ENCODE peak calls at places on chromosomes 12 and 14, in nine cellular contexts. One of them, this sample, is unnamed.

GRCh38 chr12:115305867-115306266 is 621.9 kb upstream of the TBX3 start:
- DNase-seq in gastrocnemius medialis: no peak
- DNase-seq in transverse colon: no peak
- DNase-seq in dorsolateral prefrontal cortex: no peak
- DNase-seq in psoas muscle: no peak
- DNase-seq in adrenal gland: no peak
- DNase-seq in IMR-90: no peak
- DNase-seq in esophagus muscularis mucosa: no peak
- DNase-seq in WTC11: no peak
- DNase-seq in this sample: no peak

GRCh38 chr14:100896369-100897060 is 7.0 kb downstream of the RTL1 start:
- DNase-seq in gastrocnemius medialis: no peak
- DNase-seq in transverse colon: no peak
- DNase-seq in dorsolateral prefrontal cortex: peak; percentile 7
- DNase-seq in psoas muscle: no peak
- DNase-seq in adrenal gland: no peak
- DNase-seq in IMR-90: no peak
- DNase-seq in esophagus muscularis mucosa: no peak
- DNase-seq in WTC11: peak; percentile 10
- DNase-seq in this sample: no peak

GRCh38 chr14:93969082-93969828 is 7.1 kb downstream of the ASB2 start:
- DNase-seq in gastrocnemius medialis: peak; percentile 70
- DNase-seq in transverse colon: no peak
- DNase-seq in dorsolateral prefrontal cortex: no peak
- DNase-seq in psoas muscle: peak; percentile 82
- DNase-seq in adrenal gland: no peak
- DNase-seq in IMR-90: no peak
- DNase-seq in esophagus muscularis mucosa: no peak
- DNase-seq in WTC11: no peak
- DNase-seq in this sample: no peak

GRCh38 chr12:17999174-17999801 is 90.7 kb downstream of the RERGL start:
- DNase-seq in gastrocnemius medialis: no peak
- DNase-seq in transverse colon: no peak
- DNase-seq in dorsolateral prefrontal cortex: no peak
- DNase-seq in psoas muscle: no peak
- DNase-seq in adrenal gland: no peak
- DNase-seq in IMR-90: no peak
- DNase-seq in esophagus muscularis mucosa: no peak
- DNase-seq in WTC11: no peak
- DNase-seq in this sample: no peak

GRCh38 chr12:15583804-15584203 is 205.4 kb downstream of the EPS8 start:
- DNase-seq in gastrocnemius medialis: no peak
- DNase-seq in transverse colon: no peak
- DNase-seq in dorsolateral prefrontal cortex: no peak
- DNase-seq in psoas muscle: no peak
- DNase-seq in adrenal gland: no peak
- DNase-seq in IMR-90: no peak
- DNase-seq in esophagus muscularis mucosa: no peak
- DNase-seq in WTC11: no peak
- DNase-seq in this sample: no peak

GRCh38 chr12:106994579-106995220 is 7.8 kb upstream of the MTERF2 start:
- DNase-seq in gastrocnemius medialis: no peak
- DNase-seq in transverse colon: no peak
- DNase-seq in dorsolateral prefrontal cortex: no peak
- DNase-seq in psoas muscle: no peak
- DNase-seq in adrenal gland: no peak
- DNase-seq in IMR-90: peak; percentile 74
- DNase-seq in esophagus muscularis mucosa: no peak
- DNase-seq in WTC11: no peak
- DNase-seq in this sample: peak; percentile 49

GRCh38 chr14:34450958-34451357 is 11.1 kb downstream of the SPTSSA start:
- DNase-seq in gastrocnemius medialis: no peak
- DNase-seq in transverse colon: no peak
- DNase-seq in dorsolateral prefrontal cortex: no peak
- DNase-seq in psoas muscle: no peak
- DNase-seq in adrenal gland: no peak
- DNase-seq in IMR-90: no peak
- DNase-seq in esophagus muscularis mucosa: no peak
- DNase-seq in WTC11: no peak
- DNase-seq in this sample: no peak

GRCh38 chr12:17110316-17110715 is 504.4 kb upstream of the LMO3 start:
- DNase-seq in gastrocnemius medialis: no peak
- DNase-seq in transverse colon: no peak
- DNase-seq in dorsolateral prefrontal cortex: no peak
- DNase-seq in psoas muscle: no peak
- DNase-seq in adrenal gland: no peak
- DNase-seq in IMR-90: no peak
- DNase-seq in esophagus muscularis mucosa: no peak
- DNase-seq in WTC11: no peak
- DNase-seq in this sample: no peak

DNA sequence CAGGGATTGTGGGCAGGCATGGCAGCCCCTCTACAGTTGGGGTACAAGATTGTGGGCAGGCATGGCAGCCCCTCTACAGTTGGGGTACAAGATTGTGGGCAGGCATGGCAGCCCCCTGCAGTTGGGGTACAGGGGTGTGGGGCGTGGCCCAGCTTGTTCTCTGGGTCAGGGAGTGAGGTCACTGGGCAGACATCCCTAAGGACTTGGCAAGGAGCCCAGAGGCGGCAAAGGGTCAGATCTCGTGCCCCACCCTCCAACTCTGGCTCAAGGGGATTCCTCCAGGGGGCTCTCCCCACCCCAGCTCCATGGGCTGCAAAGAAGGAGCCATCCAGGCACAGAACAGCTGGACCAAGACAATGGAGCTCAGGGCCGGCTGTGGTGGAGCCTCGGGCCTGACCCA is 25.8 kb upstream of the NUDT14 start:
- DNase-seq in gastrocnemius medialis: no peak
- DNase-seq in transverse colon: no peak
- DNase-seq in dorsolateral prefrontal cortex: no peak
- DNase-seq in psoas muscle: no peak
- DNase-seq in adrenal gland: no peak
- DNase-seq in IMR-90: no peak
- DNase-seq in esophagus muscularis mucosa: no peak
- DNase-seq in WTC11: no peak
- DNase-seq in this sample: no peak
- TF ChIP-seq CTCF in gastrocnemius medialis: no peak
- TF ChIP-seq CTCF in transverse colon: no peak
- TF ChIP-seq CTCF in dorsolateral prefrontal cortex: no peak
- TF ChIP-seq CTCF in psoas muscle: no peak
- TF ChIP-seq CTCF in adrenal gland: no peak
- TF ChIP-seq CTCF in IMR-90: no peak
- TF ChIP-seq CTCF in esophagus muscularis mucosa: no peak
- TF ChIP-seq CTCF in WTC11: no peak
- TF ChIP-seq CTCF in this sample: no peak

GRCh38 chr12:3901116-3901515 is 27.9 kb upstream of the PARP11 start:
- DNase-seq in gastrocnemius medialis: no peak
- DNase-seq in transverse colon: no peak
- DNase-seq in dorsolateral prefrontal cortex: no peak
- DNase-seq in psoas muscle: no peak
- DNase-seq in adrenal gland: no peak
- DNase-seq in IMR-90: no peak
- DNase-seq in esophagus muscularis mucosa: no peak
- DNase-seq in WTC11: no peak
- DNase-seq in this sample: no peak

GRCh38 chr12:3904999-3905398 is 31.8 kb upstream of the PARP11 start:
- DNase-seq in gastrocnemius medialis: no peak
- DNase-seq in transverse colon: no peak
- DNase-seq in dorsolateral prefrontal cortex: no peak
- DNase-seq in psoas muscle: no peak
- DNase-seq in adrenal gland: no peak
- DNase-seq in IMR-90: no peak
- DNase-seq in esophagus muscularis mucosa: no peak
- DNase-seq in WTC11: no peak
- DNase-seq in this sample: no peak

GRCh38 chr12:3905664-3906063 is 32.5 kb upstream of the PARP11 start:
- DNase-seq in gastrocnemius medialis: no peak
- DNase-seq in transverse colon: no peak
- DNase-seq in dorsolateral prefrontal cortex: no peak
- DNase-seq in psoas muscle: no peak
- DNase-seq in adrenal gland: no peak
- DNase-seq in IMR-90: no peak
- DNase-seq in esophagus muscularis mucosa: no peak
- DNase-seq in WTC11: no peak
- DNase-seq in this sample: no peak
- TF ChIP-seq CTCF in gastrocnemius medialis: no peak
- TF ChIP-seq CTCF in transverse colon: no peak
- TF ChIP-seq CTCF in dorsolateral prefrontal cortex: no peak
- TF ChIP-seq CTCF in psoas muscle: no peak
- TF ChIP-seq CTCF in adrenal gland: no peak
- TF ChIP-seq CTCF in IMR-90: no peak
- TF ChIP-seq CTCF in esophagus muscularis mucosa: no peak
- TF ChIP-seq CTCF in WTC11: no peak
- TF ChIP-seq CTCF in this sample: no peak

DNA sequence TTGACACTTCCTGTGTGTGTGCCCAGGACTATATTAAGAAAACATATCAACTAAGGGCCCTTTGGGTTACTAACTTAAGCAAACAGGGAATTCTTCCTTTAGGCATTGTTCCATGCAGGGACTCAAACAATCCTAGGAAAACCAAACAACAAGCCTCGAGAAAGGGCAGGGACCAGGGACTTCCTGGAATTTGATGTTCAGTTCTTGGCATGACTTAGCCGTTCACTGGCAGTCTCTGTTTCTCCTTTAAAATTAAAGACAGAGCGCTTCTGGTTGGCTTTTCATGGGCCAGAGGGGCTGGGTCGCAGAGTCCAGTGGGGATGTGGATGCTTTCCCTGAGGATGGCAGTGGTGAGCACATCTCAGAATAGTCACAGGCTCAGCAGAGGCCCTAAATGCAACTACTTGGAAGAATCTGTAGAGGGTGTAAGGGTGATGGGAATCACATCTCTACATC is 35.2 kb downstream of the RNFT2 start:
- DNase-seq in gastrocnemius medialis: no peak
- DNase-seq in transverse colon: no peak
- DNase-seq in dorsolateral prefrontal cortex: no peak
- DNase-seq in psoas muscle: no peak
- DNase-seq in adrenal gland: no peak
- DNase-seq in IMR-90: no peak
- DNase-seq in esophagus muscularis mucosa: no peak
- DNase-seq in WTC11: peak; percentile 31
- DNase-seq in this sample: no peak
- TF ChIP-seq CTCF in gastrocnemius medialis: no peak
- TF ChIP-seq CTCF in transverse colon: no peak
- TF ChIP-seq CTCF in dorsolateral prefrontal cortex: no peak
- TF ChIP-seq CTCF in psoas muscle: no peak
- TF ChIP-seq CTCF in adrenal gland: no peak
- TF ChIP-seq CTCF in IMR-90: no peak
- TF ChIP-seq CTCF in esophagus muscularis mucosa: no peak
- TF ChIP-seq CTCF in WTC11: no peak
- TF ChIP-seq CTCF in this sample: no peak

GRCh38 chr14:102222751-102223150 is 82.2 kb downstream of the MOK start:
- DNase-seq in gastrocnemius medialis: no peak
- DNase-seq in transverse colon: no peak
- DNase-seq in dorsolateral prefrontal cortex: no peak
- DNase-seq in psoas muscle: no peak
- DNase-seq in adrenal gland: no peak
- DNase-seq in IMR-90: no peak
- DNase-seq in esophagus muscularis mucosa: no peak
- DNase-seq in WTC11: no peak
- DNase-seq in this sample: no peak

GRCh38 chr14:102222009-102222575 is 82.4 kb downstream of the WDR20 start:
- DNase-seq in gastrocnemius medialis: no peak
- DNase-seq in transverse colon: no peak
- DNase-seq in dorsolateral prefrontal cortex: no peak
- DNase-seq in psoas muscle: peak; percentile 28
- DNase-seq in adrenal gland: no peak
- DNase-seq in IMR-90: no peak
- DNase-seq in esophagus muscularis mucosa: no peak
- DNase-seq in WTC11: no peak
- DNase-seq in this sample: no peak

GRCh38 chr14:102219316-102219715 is 79.6 kb downstream of the WDR20 start:
- DNase-seq in gastrocnemius medialis: no peak
- DNase-seq in transverse colon: no peak
- DNase-seq in dorsolateral prefrontal cortex: no peak
- DNase-seq in psoas muscle: no peak
- DNase-seq in adrenal gland: no peak
- DNase-seq in IMR-90: no peak
- DNase-seq in esophagus muscularis mucosa: no peak
- DNase-seq in WTC11: no peak
- DNase-seq in this sample: no peak

GRCh38 chr14:102220031-102220430 is 80.3 kb downstream of the WDR20 start:
- DNase-seq in gastrocnemius medialis: no peak
- DNase-seq in transverse colon: no peak
- DNase-seq in dorsolateral prefrontal cortex: no peak
- DNase-seq in psoas muscle: no peak
- DNase-seq in adrenal gland: peak; percentile 10
- DNase-seq in IMR-90: no peak
- DNase-seq in esophagus muscularis mucosa: no peak
- DNase-seq in WTC11: no peak
- DNase-seq in this sample: no peak

DNA sequence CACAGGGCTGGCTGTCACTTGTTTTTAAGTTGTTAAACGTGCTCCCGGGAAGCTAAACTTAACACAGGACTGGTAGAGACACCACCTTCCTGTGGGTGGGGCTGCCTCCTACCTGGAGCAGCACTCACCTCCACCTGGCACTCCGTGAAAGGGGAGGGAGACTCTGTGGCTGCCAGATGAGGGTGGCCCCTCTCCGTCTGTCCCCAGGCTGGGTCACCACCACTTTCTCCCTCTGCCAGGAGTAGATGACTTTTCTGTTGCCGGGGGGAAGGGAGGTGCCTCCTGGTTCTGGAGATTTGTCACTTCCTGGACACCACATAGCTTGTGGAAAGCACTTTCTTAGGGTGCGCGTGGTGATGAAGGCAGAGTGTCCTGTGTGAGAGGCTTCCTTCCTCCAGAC is 81.3 kb downstream of the WDR20 start:
- DNase-seq in gastrocnemius medialis: no peak
- DNase-seq in transverse colon: no peak
- DNase-seq in dorsolateral prefrontal cortex: no peak
- DNase-seq in psoas muscle: no peak
- DNase-seq in adrenal gland: no peak
- DNase-seq in IMR-90: peak; percentile 44
- DNase-seq in esophagus muscularis mucosa: no peak
- DNase-seq in WTC11: no peak
- DNase-seq in this sample: no peak
- TF ChIP-seq CTCF in gastrocnemius medialis: no peak
- TF ChIP-seq CTCF in transverse colon: no peak
- TF ChIP-seq CTCF in dorsolateral prefrontal cortex: no peak
- TF ChIP-seq CTCF in psoas muscle: no peak
- TF ChIP-seq CTCF in adrenal gland: no peak
- TF ChIP-seq CTCF in IMR-90: no peak
- TF ChIP-seq CTCF in esophagus muscularis mucosa: no peak
- TF ChIP-seq CTCF in WTC11: no peak
- TF ChIP-seq CTCF in this sample: no peak

GRCh38 chr12:117119592-117120198 is 20.5 kb upstream of the TESC start:
- DNase-seq in gastrocnemius medialis: no peak
- DNase-seq in transverse colon: no peak
- DNase-seq in dorsolateral prefrontal cortex: peak; percentile 50
- DNase-seq in psoas muscle: peak; percentile 71
- DNase-seq in adrenal gland: no peak
- DNase-seq in IMR-90: no peak
- DNase-seq in esophagus muscularis mucosa: no peak
- DNase-seq in WTC11: peak; percentile 69
- DNase-seq in this sample: no peak
- TF ChIP-seq CTCF in gastrocnemius medialis: peak; percentile 59
- TF ChIP-seq CTCF in transverse colon: peak; percentile 64
- TF ChIP-seq CTCF in dorsolateral prefrontal cortex: peak; percentile 59
- TF ChIP-seq CTCF in psoas muscle: peak; percentile 50
- TF ChIP-seq CTCF in adrenal gland: peak; percentile 51
- TF ChIP-seq CTCF in IMR-90: peak; percentile 57
- TF ChIP-seq CTCF in esophagus muscularis mucosa: peak; percentile 66
- TF ChIP-seq CTCF in WTC11: peak; percentile 68
- TF ChIP-seq CTCF in this sample: peak; percentile 67

GRCh38 chr12:124498870-124499753 is 68.3 kb downstream of the NCOR2 start:
- DNase-seq in gastrocnemius medialis: no peak
- DNase-seq in transverse colon: no peak
- DNase-seq in dorsolateral prefrontal cortex: no peak
- DNase-seq in psoas muscle: peak; percentile 63
- DNase-seq in adrenal gland: no peak
- DNase-seq in IMR-90: peak; percentile 67
- DNase-seq in esophagus muscularis mucosa: no peak
- DNase-seq in WTC11: no peak
- DNase-seq in this sample: no peak
- TF ChIP-seq CTCF in gastrocnemius medialis: no peak
- TF ChIP-seq CTCF in transverse colon: no peak
- TF ChIP-seq CTCF in dorsolateral prefrontal cortex: no peak
- TF ChIP-seq CTCF in psoas muscle: no peak
- TF ChIP-seq CTCF in adrenal gland: no peak
- TF ChIP-seq CTCF in IMR-90: no peak
- TF ChIP-seq CTCF in esophagus muscularis mucosa: no peak
- TF ChIP-seq CTCF in WTC11: no peak
- TF ChIP-seq CTCF in this sample: no peak